ENCODE peak calls at places on chromosome 5, in nine cellular contexts. W, H, Q, E, K, I, Y, F and R are unnamed samples.

GRCh38 chr5:103346162-103346748 is 87.7 kb downstream of the MACIR start:
- DNase-seq in W (no peak), H (no peak), Q (no peak), E (no peak), K (no peak), I (no peak), Y (no peak), F (no peak), R (no peak)

GRCh38 chr5:154593091-154593490 is 115.1 kb upstream of the HAND1 start:
- DNase-seq in W (no peak), H (no peak), Q (no peak), E (no peak), K (no peak), I (no peak), Y (peak; percentile 70), F (no peak), R (no peak)

GRCh38 chr5:2135833-2136232 is 253.1 kb upstream of the IRX4 start:
- DNase-seq in W (no peak), H (no peak), Q (no peak), E (no peak), K (no peak), I (no peak), Y (no peak), F (no peak), R (no peak)

GRCh38 chr5:7010578-7010977 is 297.3 kb downstream of the TENT4A start:
- DNase-seq in W (no peak), H (no peak), Q (no peak), E (no peak), K (no peak), I (no peak), Y (no peak), F (no peak), R (no peak)

GRCh38 chr5:67793418-67793817 is 422.1 kb upstream of the PIK3R1 start:
- DNase-seq in W (no peak), H (no peak), Q (no peak), E (no peak), K (no peak), I (no peak), Y (no peak), F (no peak), R (no peak)

GRCh38 chr5:41508696-41509398 is 1.6 kb downstream of the PLCXD3 start:
- DNase-seq in W (no peak), H (no peak), Q (no peak), E (no peak), K (no peak), I (no peak), Y (no peak), F (no peak), R (no peak)

GRCh38 chr5:36607114-36607561 is 732 bp downstream of the SLC1A3 start:
- DNase-seq in W (no peak), H (peak; percentile 43), Q (no peak), E (no peak), K (no peak), I (peak; percentile 37), Y (peak; percentile 58), F (no peak), R (no peak)

GRCh38 chr5:154190652-154191304 is at the start of gene GALNT10:
- DNase-seq in W (no peak), H (no peak), Q (peak; percentile 44), E (peak; percentile 67), K (no peak), I (peak; percentile 55), Y (peak; percentile 74), F (peak; percentile 45), R (no peak)

GRCh38 chr5:132215329-132215728 is 12.3 kb downstream of the P4HA2 start:
- DNase-seq in W (peak; percentile 98), H (no peak), Q (no peak), E (no peak), K (peak; percentile 98), I (peak; percentile 81), Y (peak; percentile 98), F (peak; percentile 70), R (peak; percentile 94)

GRCh38 chr5:33852327-33852726 is 39.5 kb downstream of the ADAMTS12 start:
- DNase-seq in W (no peak), H (no peak), Q (no peak), E (no peak), K (no peak), I (no peak), Y (peak; percentile 58), F (no peak), R (no peak)

GRCh38 chr5:181283347-181283746 is 22.4 kb upstream of the TRIM52 start:
- DNase-seq in W (peak; percentile 68), H (no peak), Q (no peak), E (no peak), K (no peak), I (no peak), Y (no peak), F (no peak), R (no peak)

GRCh38 chr5:59763545-59763944 is 130.0 kb downstream of the PDE4D start:
- DNase-seq in W (no peak), H (no peak), Q (no peak), E (no peak), K (no peak), I (no peak), Y (peak; percentile 66), F (no peak), R (no peak)